ENCODE peak calls at places on chromosome 18, in four cellular contexts. D, C, L and O are unnamed samples.

GRCh38 chr18:35807942-35808341 is 164.5 kb upstream of the RMP24 start:
- DNase-seq in D (no peak), C (no peak), L (no peak), O (no peak)

GRCh38 chr18:44708451-44709083 is 27.9 kb downstream of the SETBP1 start:
- DNase-seq in D (no peak), C (no peak), L (no peak), O (no peak)

GRCh38 chr18:78831603-78832002 is 148.0 kb upstream of the SALL3 start:
- DNase-seq in D (no peak), C (no peak), L (no peak), O (no peak)

GRCh38 chr18:22490429-22490846 is 72.7 kb upstream of the CTAGE1 start:
- DNase-seq in D (no peak), C (no peak), L (no peak), O (no peak)

GRCh38 chr18:6729247-6730091 is at the start of gene ARHGAP28:
- DNase-seq in D (peak; percentile 31), C (peak; percentile 58), L (peak; percentile 93), O (peak; percentile 95)

GRCh38 chr18:68083131-68083530 is 566.6 kb upstream of the DSEL start:
- DNase-seq in D (no peak), C (no peak), L (no peak), O (peak; percentile 1)

GRCh38 chr18:76985156-76985950 is 147.2 kb downstream of the MBP start:
- DNase-seq in D (no peak), C (no peak), L (no peak), O (no peak)

GRCh38 chr18:58148954-58149471 is 105.0 kb downstream of the NEDD4L start:
- DNase-seq in D (no peak), C (peak; percentile 33), L (no peak), O (no peak)

GRCh38 chr18:60894254-60894945 is 438.8 kb upstream of the CDH20 start:
- DNase-seq in D (no peak), C (no peak), L (no peak), O (peak; percentile 2)

GRCh38 chr18:22032392-22032961 is 136.9 kb upstream of the GATA6 start:
- DNase-seq in D (no peak), C (peak; percentile 29), L (no peak), O (peak; percentile 92)

GRCh38 chr18:32389868-32390267 is 80.8 kb downstream of the GAREM1 start:
- DNase-seq in D (no peak), C (no peak), L (no peak), O (no peak)

GRCh38 chr18:41347057-41347456 is 608.0 kb upstream of the PIK3C3 start:
- DNase-seq in D (no peak), C (no peak), L (no peak), O (no peak)

GRCh38 chr18:6881034-6881800 is 151.7 kb downstream of the ARHGAP28 start:
- DNase-seq in D (no peak), C (no peak), L (no peak), O (no peak)

GRCh38 chr18:31741096-31741735 is 19.5 kb downstream of the SLC25A52 start:
- DNase-seq in D (no peak), C (peak; percentile 59), L (peak; percentile 29), O (no peak)

GRCh38 chr18:79548077-79548450 is 131.5 kb upstream of the CTDP1 start:
- DNase-seq in D (no peak), C (no peak), L (no peak), O (no peak)

GRCh38 chr18:34626404-34627137 is 83.5 kb upstream of the DTNA start:
- DNase-seq in D (no peak), C (no peak), L (no peak), O (peak; percentile 31)

GRCh38 chr18:79723036-79723435 is 43.4 kb downstream of the CTDP1 start:
- DNase-seq in D (no peak), C (no peak), L (no peak), O (no peak)

GRCh38 chr18:25247725-25248124 is 104.2 kb downstream of the ZNF521 start:
- DNase-seq in D (no peak), C (no peak), L (no peak), O (no peak)

GRCh38 chr18:50061876-50062517 is 132.9 kb downstream of the MYO5B start:
- DNase-seq in D (no peak), C (no peak), L (no peak), O (no peak)

GRCh38 chr18:48314694-48315093 is 94.5 kb downstream of the ZBTB7C start:
- DNase-seq in D (no peak), C (no peak), L (no peak), O (no peak)

GRCh38 chr18:79789901-79790885 is 7.5 kb upstream of the KCNG2 start:
- DNase-seq in D (no peak), C (no peak), L (peak; percentile 24), O (no peak)

GRCh38 chr18:80109676-80110078 is 615 bp downstream of the ADNP2 start:
- DNase-seq in D (peak; percentile 40), C (peak; percentile 23), L (peak; percentile 17), O (peak; percentile 15)

GRCh38 chr18:71784777-71785176 is 759.4 kb downstream of the CBLN2 start:
- DNase-seq in D (no peak), C (no peak), L (no peak), O (no peak)

GRCh38 chr18:42929857-42930256 is 185.6 kb downstream of the RIT2 start:
- DNase-seq in D (no peak), C (no peak), L (no peak), O (no peak)

GRCh38 chr18:45627204-45627526 is 11.9 kb downstream of the SLC14A2 start:
- DNase-seq in D (no peak), C (no peak), L (no peak), O (peak; percentile 22)

GRCh38 chr18:55732227-55733106 is 144.5 kb upstream of the TCF4 start:
- DNase-seq in D (no peak), C (no peak), L (no peak), O (no peak)

GRCh38 chr18:57438669-57439616 is 3.8 kb downstream of the ONECUT2 start:
- DNase-seq in D (no peak), C (no peak), L (peak; percentile 30), O (no peak)

GRCh38 chr18:33923980-33924379 is 300.7 kb downstream of the NOL4 start:
- DNase-seq in D (no peak), C (no peak), L (peak; percentile 90), O (no peak)

GRCh38 chr18:63982361-63982760 is 12.5 kb downstream of the SERPINB8 start:
- DNase-seq in D (no peak), C (no peak), L (no peak), O (no peak)

GRCh38 chr18:35672897-35673296 is 91.4 kb downstream of the GALNT1 start:
- DNase-seq in D (no peak), C (no peak), L (no peak), O (no peak)

GRCh38 chr18:79878741-79879358 is 72.6 kb downstream of the SLC66A2 start:
- DNase-seq in D (no peak), C (no peak), L (no peak), O (no peak)

GRCh38 chr18:23401400-23402347 is 51.4 kb upstream of the RIOK3 start:
- DNase-seq in D (no peak), C (no peak), L (no peak), O (peak; percentile 46)

GRCh38 chr18:63322908-63323634 is 3.5 kb upstream of the BCL2 start:
- DNase-seq in D (no peak), C (peak; percentile 80), L (peak; percentile 77), O (peak; percentile 52)